ENCODE peak calls at places on chromosome 9, in six cellular contexts. V is HCT116, M is GM23248, L is PC-3, I is neural progenitor cell, G is SK-N-SH. H is an unnamed sample.

GRCh38 chr9:91211919-91212318 is 149.8 kb downstream of the AUH start:
- DNase-seq in V (no peak), M (peak), L (no peak), I (no peak), G (no peak), H (no peak)

GRCh38 chr9:137076636-137077009 is 694 bp upstream of the UAP1L1 start:
- DNase-seq in V (no peak), M (no peak), L (no peak), I (no peak), G (no peak), H (no peak)

GRCh38 chr9:81118416-81118815 is 570.9 kb downstream of the TLE1 start:
- DNase-seq in V (no peak), M (no peak), L (no peak), I (no peak), G (no peak), H (no peak)

GRCh38 chr9:135574331-135574730 is 12.8 kb downstream of the PAEP start:
- DNase-seq in V (no peak), M (no peak), L (no peak), I (no peak), G (no peak), H (no peak)

GRCh38 chr9:135924628-135925338 is 17.4 kb upstream of the CAMSAP1 start:
- DNase-seq in V (no peak), M (no peak), L (no peak), I (no peak), G (no peak), H (no peak)

GRCh38 chr9:137956688-137957385 is 79.3 kb downstream of the CACNA1B start:
- DNase-seq in V (no peak), M (no peak), L (no peak), I (no peak), G (no peak), H (no peak)

GRCh38 chr9:21688108-21689102 is 114.0 kb upstream of the MTAP start:
- DNase-seq in V (no peak), M (peak), L (peak), I (no peak), G (no peak), H (no peak)

GRCh38 chr9:136626740-136627642 is 35.7 kb upstream of the EGFL7 start:
- DNase-seq in V (no peak), M (peak), L (no peak), I (peak), G (no peak), H (no peak)

GRCh38 chr9:36158122-36158521 is 11.1 kb upstream of the CCIN start:
- DNase-seq in V (no peak), M (peak), L (no peak), I (no peak), G (no peak), H (no peak)

GRCh38 chr9:3650994-3651622 is 125.3 kb upstream of the RFX3 start:
- DNase-seq in V (no peak), M (no peak), L (no peak), I (no peak), G (no peak), H (no peak)

GRCh38 chr9:85319946-85320345 is 421.8 kb downstream of the AGTPBP1 start:
- DNase-seq in V (no peak), M (no peak), L (no peak), I (no peak), G (no peak), H (no peak)

GRCh38 chr9:126853667-126854066 is 6.8 kb upstream of the ZBTB34 start:
- DNase-seq in V (no peak), M (peak), L (peak), I (no peak), G (no peak), H (no peak)

GRCh38 chr9:17003576-17004240 is 131.1 kb upstream of the CNTLN start:
- DNase-seq in V (no peak), M (peak), L (peak), I (no peak), G (no peak), H (no peak)

GRCh38 chr9:74138182-74138581 is 359.0 kb upstream of the RORB start:
- DNase-seq in V (no peak), M (no peak), L (no peak), I (no peak), G (no peak), H (no peak)

GRCh38 chr9:89482950-89483349 is 15.0 kb downstream of the SEMA4D start:
- DNase-seq in V (no peak), M (no peak), L (no peak), I (no peak), G (no peak), H (no peak)

GRCh38 chr9:92808726-92809451 is 44.3 kb upstream of the BICD2 start:
- DNase-seq in V (peak), M (peak), L (peak), I (peak), G (peak), H (peak)

GRCh38 chr9:84947412-84947972 is 278.0 kb downstream of the NTRK2 start:
- DNase-seq in V (no peak), M (no peak), L (peak), I (no peak), G (no peak), H (no peak)

GRCh38 chr9:76372345-76372744 is 21.9 kb downstream of the RFK start:
- DNase-seq in V (no peak), M (no peak), L (no peak), I (no peak), G (no peak), H (no peak)

GRCh38 chr9:117043159-117043558 is 356.1 kb downstream of the TRIM32 start:
- DNase-seq in V (no peak), M (no peak), L (no peak), I (no peak), G (no peak), H (no peak)

GRCh38 chr9:98712987-98713386 is 4.3 kb upstream of the GABBR2 start:
- DNase-seq in V (no peak), M (no peak), L (peak), I (no peak), G (no peak), H (no peak)

GRCh38 chr9:5559659-5560058 is 49.3 kb downstream of the PDCD1LG2 start:
- DNase-seq in V (no peak), M (no peak), L (no peak), I (no peak), G (no peak), H (no peak)

GRCh38 chr9:34124923-34125322 is 1.6 kb downstream of the DCAF12 start:
- DNase-seq in V (no peak), M (peak), L (peak), I (no peak), G (no peak), H (no peak)

GRCh38 chr9:35972093-35972492 is 14.1 kb upstream of the OR2S2 start:
- DNase-seq in V (no peak), M (no peak), L (no peak), I (peak), G (no peak), H (no peak)

GRCh38 chr9:111661150-111661801 is at the start of gene GNG10:
- DNase-seq in V (no peak), M (peak), L (peak), I (peak), G (peak), H (peak)

GRCh38 chr9:37373621-37374020 is 48.9 kb upstream of the GRHPR start:
- DNase-seq in V (no peak), M (no peak), L (no peak), I (peak), G (no peak), H (no peak)

GRCh38 chr9:68509689-68510088 is 31.0 kb downstream of the TMEM252 start:
- DNase-seq in V (no peak), M (no peak), L (no peak), I (peak), G (no peak), H (no peak)

GRCh38 chr9:89408628-89409101 is 89.2 kb downstream of the SEMA4D start:
- DNase-seq in V (no peak), M (no peak), L (peak), I (no peak), G (no peak), H (peak)

GRCh38 chr9:5025416-5025815 is 40.3 kb downstream of the JAK2 start:
- DNase-seq in V (no peak), M (peak), L (no peak), I (no peak), G (no peak), H (no peak)

GRCh38 chr9:134433909-134434895 is 107.9 kb downstream of the RXRA start:
- DNase-seq in V (no peak), M (no peak), L (no peak), I (no peak), G (no peak), H (no peak)

GRCh38 chr9:100322954-100323536 is 29.7 kb downstream of the TEX10 start:
- DNase-seq in V (peak), M (peak), L (peak), I (peak), G (peak), H (peak)

GRCh38 chr9:38172601-38173000 is 103.6 kb upstream of the SHB start:
- DNase-seq in V (no peak), M (no peak), L (no peak), I (peak), G (peak), H (no peak)

GRCh38 chr9:127173063-127173462 is 50.6 kb upstream of the ANGPTL2 start:
- DNase-seq in V (no peak), M (no peak), L (no peak), I (no peak), G (no peak), H (no peak)

GRCh38 chr9:127910613-127911205 is 6.1 kb downstream of the ST6GALNAC4 start:
- DNase-seq in V (no peak), M (peak), L (no peak), I (no peak), G (no peak), H (no peak)

GRCh38 chr9:92950359-92950955 is 3.1 kb downstream of the FGD3 start:
- DNase-seq in V (no peak), M (peak), L (peak), I (no peak), G (no peak), H (no peak)

GRCh38 chr9:83583151-83584014 is 39.6 kb upstream of the IDNK start:
- DNase-seq in V (peak), M (peak), L (peak), I (peak), G (peak), H (peak)

GRCh38 chr9:98427491-98427890 is 172.0 kb upstream of the TBC1D2 start:
- DNase-seq in V (no peak), M (peak), L (no peak), I (no peak), G (no peak), H (no peak)

GRCh38 chr9:18477121-18477705 is 3.3 kb downstream of the ADAMTSL1 start:
- DNase-seq in V (no peak), M (peak), L (no peak), I (no peak), G (no peak), H (no peak)

GRCh38 chr9:70603020-70603411 is 188.6 kb upstream of the KLF9 start:
- DNase-seq in V (no peak), M (no peak), L (no peak), I (no peak), G (no peak), H (no peak)

GRCh38 chr9:35357116-35357515 is 132.8 kb upstream of the RUSC2 start:
- DNase-seq in V (no peak), M (peak), L (peak), I (no peak), G (no peak), H (no peak)

GRCh38 chr9:23587433-23587832 is 238.6 kb downstream of the ELAVL2 start:
- DNase-seq in V (no peak), M (no peak), L (no peak), I (no peak), G (no peak), H (peak)

GRCh38 chr9:132239999-132240859 is 78.4 kb downstream of the NTNG2 start:
- DNase-seq in V (no peak), M (no peak), L (no peak), I (peak), G (peak), H (no peak)
- H2AFZ ChIP-seq in V (no peak), M (peak), L (peak), I (peak), G (no peak), H (peak)

DNA sequence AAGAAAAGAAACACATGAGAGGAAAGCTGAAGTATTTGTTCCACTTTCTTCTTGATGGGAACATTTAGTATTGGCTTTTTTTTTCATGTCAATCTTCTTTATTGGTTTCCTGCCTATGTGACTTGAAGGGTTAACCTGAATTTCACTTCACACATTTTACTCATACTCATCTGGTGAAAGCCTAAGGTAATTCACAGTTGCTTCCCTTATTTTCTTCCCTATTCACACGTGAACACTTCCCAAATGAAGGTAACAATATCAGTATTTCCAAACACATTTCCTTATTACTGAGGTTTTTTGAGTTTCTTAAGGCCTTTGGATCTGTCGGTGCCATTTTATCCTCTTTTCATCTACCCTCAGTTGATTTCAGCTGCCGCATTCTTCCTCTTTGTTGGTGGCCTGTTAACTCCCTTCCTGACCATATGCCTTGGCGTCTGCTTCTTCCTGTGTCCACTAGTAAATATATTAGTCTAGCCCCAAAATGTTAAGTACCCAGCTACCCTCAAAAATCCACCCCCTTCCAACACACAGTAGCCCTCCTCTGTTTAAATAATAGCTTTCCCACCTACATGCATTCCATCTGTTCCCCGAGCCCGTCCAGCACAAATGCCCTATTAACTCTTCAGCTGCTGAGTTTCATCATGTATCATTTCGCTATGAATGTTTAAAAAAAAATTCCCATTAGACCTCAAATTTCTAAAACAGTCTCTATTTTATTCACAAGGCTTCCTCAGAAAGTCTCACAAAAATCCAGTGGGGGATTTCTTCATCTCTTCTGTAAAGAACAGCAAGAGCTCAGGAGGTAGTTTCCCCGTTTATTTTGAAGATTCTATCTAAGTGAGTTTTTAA is 97.3 kb downstream of the USP20 start:
- DNase-seq in V (no peak), M (peak), L (no peak), I (peak), G (peak), H (no peak)
- H3K9ac ChIP-seq in V (no peak), M (peak), L (no peak), I (no peak), G (peak), H (no peak)

DNA sequence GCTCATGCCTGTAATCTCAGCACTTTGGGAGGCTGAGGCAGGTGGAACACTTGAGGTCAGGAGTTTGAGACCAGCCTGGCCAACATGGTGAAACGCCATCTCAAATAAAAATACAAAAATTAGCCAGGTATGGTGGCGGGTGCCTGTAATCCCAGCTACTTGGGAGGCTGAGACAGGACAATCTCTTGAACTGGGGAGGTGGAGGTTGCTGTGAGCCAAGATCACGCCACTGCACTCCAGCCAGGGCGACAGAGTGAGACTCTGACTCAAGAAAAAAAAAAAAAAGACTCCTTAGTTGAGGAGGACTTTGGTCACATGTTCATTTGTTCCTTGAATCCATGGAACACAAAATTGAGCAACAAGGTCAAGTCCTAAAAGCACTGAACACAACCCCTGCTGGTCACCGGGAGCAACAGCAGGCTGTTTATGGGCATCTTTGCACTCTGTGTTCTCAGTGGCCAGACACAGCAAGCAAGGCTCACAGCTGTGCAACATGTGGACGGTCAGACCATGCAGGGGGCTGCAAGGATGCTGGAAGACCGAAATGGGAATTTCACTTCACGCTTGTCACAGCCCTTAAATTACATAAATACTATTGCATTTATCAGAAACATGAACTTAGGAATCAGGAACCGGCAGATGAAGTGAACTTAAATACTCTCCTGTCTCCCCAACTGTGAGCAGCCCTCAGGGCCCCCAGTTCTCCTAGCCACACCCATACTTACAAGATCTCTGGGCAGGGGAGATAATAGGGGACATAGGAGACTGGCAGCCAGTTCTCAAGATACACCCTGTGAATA is 2.8 kb downstream of the GBGT1 start:
- DNase-seq in V (peak), M (peak), L (peak), I (peak), G (peak), H (peak)
- TF ChIP-seq EZH2phosphoT487 in V (no peak), M (no peak), L (no peak), I (no peak), G (no peak), H (no peak)

GRCh38 chr9:31142456-31142855 is 1242.0 kb upstream of the ACO1 start:
- DNase-seq in V (no peak), M (no peak), L (no peak), I (no peak), G (no peak), H (no peak)

GRCh38 chr9:31140316-31140715 is 1244.1 kb upstream of the ACO1 start:
- DNase-seq in V (peak), M (peak), L (peak), I (peak), G (peak), H (peak)

GRCh38 chr9:31146485-31147166 is 1237.8 kb upstream of the ACO1 start:
- DNase-seq in V (no peak), M (no peak), L (no peak), I (no peak), G (no peak), H (peak)

DNA sequence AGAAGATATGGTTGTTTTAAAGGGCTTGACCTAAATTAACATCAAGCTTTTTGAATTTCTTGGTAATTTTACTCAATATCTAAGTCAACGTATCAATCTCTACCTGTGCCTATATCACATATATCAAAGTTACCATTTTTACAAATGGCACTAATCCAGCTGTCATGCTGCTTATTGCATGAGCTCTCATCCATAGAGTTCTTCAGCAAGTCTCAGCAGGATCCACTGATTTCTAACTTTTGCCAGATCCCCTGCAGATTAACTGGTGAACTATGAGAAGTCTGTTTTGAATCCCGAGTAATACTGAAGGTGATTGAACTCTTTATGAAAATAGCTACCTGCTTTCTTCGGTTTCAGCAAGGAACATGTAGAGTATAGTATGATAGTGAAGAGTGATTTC is 1239.8 kb upstream of the ACO1 start:
- DNase-seq in V (no peak), M (no peak), L (no peak), I (no peak), G (no peak), H (no peak)
- H2AFZ ChIP-seq in V (no peak), M (no peak), L (no peak), I (no peak), G (no peak), H (no peak)

GRCh38 chr9:87327567-87328125 is 170.0 kb upstream of the DAPK1 start:
- DNase-seq in V (no peak), M (peak), L (peak), I (no peak), G (peak), H (no peak)
- H3K9ac ChIP-seq in V (no peak), M (no peak), L (no peak), I (no peak), G (no peak), H (no peak)

GRCh38 chr9:109331353-109331752 is 10.5 kb upstream of the EPB41L4B start:
- DNase-seq in V (no peak), M (peak), L (peak), I (no peak), G (peak), H (no peak)
- TF ChIP-seq EZH2phosphoT487 in V (no peak), M (no peak), L (no peak), I (no peak), G (no peak), H (no peak)

H was measured in MM.1S.